ENCODE peak calls at places on chromosomes 13 and 19, in four cellular contexts. T is HFF-Myc, O is pancreas, N is heart left ventricle. S is an unnamed sample.

GRCh38 chr19:17076539-17076919 is 952 bp downstream of the MYO9B start:
- DNase-seq in T (no peak), O (no peak), N (no peak), S (no peak)

GRCh38 chr19:50659318-50660082 is 10.3 kb downstream of the C19orf81 start:
- DNase-seq in T (no peak), O (no peak), N (no peak), S (no peak)

GRCh38 chr13:67123165-67123564 is 107.0 kb downstream of the PCDH9 start:
- DNase-seq in T (no peak), O (no peak), N (no peak), S (no peak)

GRCh38 chr19:53868091-53868891 is 608 bp downstream of the MYADM start:
- DNase-seq in T (no peak), O (peak), N (peak), S (no peak)

GRCh38 chr19:6402834-6403608 is 10.1 kb upstream of the GTF2F1 start:
- DNase-seq in T (no peak), O (no peak), N (no peak), S (peak)

GRCh38 chr19:12833747-12834417 is 497 bp downstream of the RTBDN start:
- DNase-seq in T (no peak), O (peak), N (no peak), S (no peak)

GRCh38 chr13:29901714-29902631 is 51.6 kb upstream of the UBL3 start:
- DNase-seq in T (peak), O (no peak), N (no peak), S (peak)

GRCh38 chr13:27269114-27269665 is 1.4 kb upstream of the RASL11A start:
- DNase-seq in T (no peak), O (no peak), N (no peak), S (no peak)

GRCh38 chr13:30880151-30880551 is 25.9 kb upstream of the MEDAG start:
- DNase-seq in T (no peak), O (no peak), N (no peak), S (no peak)

GRCh38 chr19:4201798-4202197 is 19.3 kb downstream of the ANKRD24 start:
- DNase-seq in T (no peak), O (no peak), N (no peak), S (no peak)

GRCh38 chr19:10612515-10613119 is 12.7 kb upstream of the SLC44A2 start:
- DNase-seq in T (no peak), O (peak), N (peak), S (no peak)

GRCh38 chr19:406999-407491 is 1.9 kb downstream of the C2CD4C start:
- DNase-seq in T (no peak), O (no peak), N (no peak), S (no peak)

GRCh38 chr13:110798595-110798994 is 85.1 kb downstream of the ING1 start:
- DNase-seq in T (no peak), O (no peak), N (no peak), S (no peak)

GRCh38 chr13:68185767-68186166 is 955.6 kb upstream of the PCDH9 start:
- DNase-seq in T (no peak), O (no peak), N (no peak), S (no peak)

GRCh38 chr13:57918913-57919312 is 287.4 kb downstream of the PCDH17 start:
- DNase-seq in T (no peak), O (no peak), N (no peak), S (no peak)

GRCh38 chr19:12331211-12331941 is 2.1 kb downstream of the ZNF563 start:
- DNase-seq in T (no peak), O (no peak), N (peak), S (no peak)

GRCh38 chr13:107203146-107203847 is 635.4 kb upstream of the ARGLU1 start:
- DNase-seq in T (no peak), O (no peak), N (no peak), S (no peak)

GRCh38 chr19:7267792-7268736 is 26.1 kb downstream of the INSR start:
- DNase-seq in T (no peak), O (no peak), N (no peak), S (no peak)

GRCh38 chr19:18475004-18475453 is 37.1 kb upstream of the ISYNA1 start:
- DNase-seq in T (no peak), O (no peak), N (no peak), S (no peak)

GRCh38 chr19:45471866-45472556 is 4.2 kb downstream of the FOSB start:
- DNase-seq in T (no peak), O (no peak), N (no peak), S (no peak)

GRCh38 chr19:33194884-33195710 is 967 bp downstream of the LRP3 start:
- DNase-seq in T (no peak), O (no peak), N (no peak), S (no peak)

GRCh38 chr19:44303305-44303704 is 1.5 kb downstream of the ZNF235 start:
- DNase-seq in T (no peak), O (no peak), N (no peak), S (no peak)

GRCh38 chr19:10601999-10602329 is 14.9 kb upstream of the AP1M2 start:
- DNase-seq in T (no peak), O (no peak), N (no peak), S (no peak)

GRCh38 chr13:51803422-51804294 is at the start of gene DHRS12:
- DNase-seq in T (no peak), O (peak), N (peak), S (peak)

DNA sequence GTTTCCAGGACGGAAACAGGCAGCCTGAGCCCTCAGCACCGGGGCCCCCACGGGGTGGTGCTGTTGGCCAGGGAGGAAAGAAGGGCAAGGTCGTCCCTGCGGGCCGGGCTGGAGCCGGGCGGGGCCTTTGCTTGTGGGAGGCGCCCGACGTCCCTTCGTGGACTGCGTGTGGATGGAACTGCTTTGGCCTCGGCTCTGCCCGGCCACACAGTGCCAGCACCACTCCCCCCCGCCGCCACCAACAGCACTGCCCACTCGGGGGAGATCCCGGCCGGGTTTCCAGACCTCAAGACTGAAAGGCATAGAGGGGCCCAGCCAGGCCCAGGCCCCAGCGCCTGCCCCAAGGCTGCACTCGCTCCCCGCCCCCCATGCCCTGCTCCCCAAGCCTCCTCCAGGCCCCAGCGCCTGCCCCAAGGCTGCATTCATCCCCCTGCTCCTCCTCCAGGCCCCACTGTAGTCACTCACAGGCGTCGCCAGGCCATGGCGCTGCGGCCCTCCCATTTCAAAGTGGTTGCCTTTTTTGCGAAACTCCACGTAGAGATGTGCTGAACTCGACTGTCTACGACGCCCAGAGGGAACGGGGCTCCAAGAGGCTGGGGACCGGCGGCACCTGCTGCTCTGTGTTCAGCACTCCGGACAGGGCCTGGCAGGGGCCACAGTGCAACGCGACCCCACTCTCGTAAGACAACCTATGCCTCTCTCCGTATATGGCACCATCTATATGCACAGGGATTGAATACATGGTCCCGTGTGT is 22.5 kb downstream of the C13orf46 start:
- DNase-seq in T (no peak), O (peak), N (peak), S (no peak)
- H3K4me3 ChIP-seq in T (no peak), O (no peak), N (peak), S (no peak)

GRCh38 chr13:49653478-49653877 is 25.2 kb downstream of the ARL11 start:
- DNase-seq in T (no peak), O (no peak), N (no peak), S (no peak)
- TF ChIP-seq CTCF in T (no peak), O (no peak), N (no peak), S (no peak)

DNA sequence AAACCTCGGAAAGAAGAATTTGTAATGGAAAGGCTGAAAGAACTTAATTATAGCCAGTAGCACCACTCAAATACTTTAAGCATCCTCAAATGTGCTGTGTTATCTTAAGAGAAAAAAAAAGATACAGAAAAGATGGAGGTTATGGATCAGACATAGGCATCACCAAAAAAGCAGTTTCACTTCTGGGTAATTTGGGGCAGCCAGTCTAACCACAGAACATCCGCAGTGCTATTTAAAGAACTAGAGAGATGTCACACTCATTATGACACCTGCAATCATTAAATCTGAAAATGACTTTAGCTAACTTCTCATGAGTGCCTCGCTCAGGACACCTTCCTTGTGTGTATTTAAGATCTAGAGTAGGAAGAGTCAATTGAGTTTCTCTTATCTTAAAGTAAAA is 211.8 kb downstream of the RBM26 start:
- DNase-seq in T (no peak), O (no peak), N (no peak), S (no peak)
- H3K4me3 ChIP-seq in T (no peak), O (no peak), N (no peak), S (no peak)

GRCh38 chr13:111875922-111876321 is 191.0 kb upstream of the SOX1 start:
- DNase-seq in T (no peak), O (no peak), N (no peak), S (no peak)
- TF ChIP-seq CTCF in T (no peak), O (no peak), N (no peak), S (no peak)

GRCh38 chr13:24085662-24086061 is 74.9 kb upstream of the SPATA13 start:
- DNase-seq in T (no peak), O (no peak), N (no peak), S (no peak)

GRCh38 chr13:24083141-24083540 is 77.4 kb upstream of the SPATA13 start:
- DNase-seq in T (no peak), O (no peak), N (no peak), S (no peak)

GRCh38 chr13:24086642-24087041 is 73.9 kb upstream of the SPATA13 start:
- DNase-seq in T (no peak), O (no peak), N (no peak), S (no peak)

GRCh38 chr13:24081388-24081787 is 79.1 kb upstream of the SPATA13 start:
- DNase-seq in T (no peak), O (no peak), N (no peak), S (no peak)

DNA sequence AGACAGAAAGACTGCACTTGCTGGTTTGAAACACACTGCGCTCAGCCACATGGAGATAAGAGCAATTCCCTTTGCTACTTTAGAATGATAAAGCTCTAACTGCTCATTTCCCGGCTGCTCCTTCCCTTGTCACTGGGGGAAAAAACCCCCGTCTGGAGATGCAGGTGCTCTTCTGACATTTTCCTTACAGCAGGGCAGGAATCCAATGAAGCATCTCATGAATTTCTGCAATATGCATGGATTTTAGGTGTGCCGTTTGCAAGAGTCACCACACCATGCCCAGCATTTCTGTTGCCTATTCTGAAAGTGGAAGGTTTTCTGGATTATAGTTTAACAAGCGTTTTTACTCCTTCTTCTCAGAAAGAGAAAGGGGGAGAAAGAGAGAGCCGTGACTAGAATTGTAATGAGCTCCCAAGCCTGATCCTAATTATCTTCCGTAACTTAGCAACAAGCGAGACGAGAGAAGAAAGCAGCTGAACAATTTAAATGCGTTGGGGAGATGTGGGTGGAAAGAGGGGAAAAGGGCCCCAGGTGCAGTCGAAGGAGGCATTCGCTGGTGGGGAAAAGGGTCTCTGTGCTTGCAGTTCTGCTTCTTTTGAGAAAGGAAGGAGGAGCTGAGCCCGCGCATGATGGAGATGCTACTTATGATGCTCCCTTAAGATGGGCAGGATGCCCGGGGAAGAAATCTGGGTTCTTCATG is 76.6 kb upstream of the SPATA13 start:
- DNase-seq in T (no peak), O (no peak), N (no peak), S (no peak)
- H3K4me3 ChIP-seq in T (no peak), O (no peak), N (no peak), S (no peak)

DNA sequence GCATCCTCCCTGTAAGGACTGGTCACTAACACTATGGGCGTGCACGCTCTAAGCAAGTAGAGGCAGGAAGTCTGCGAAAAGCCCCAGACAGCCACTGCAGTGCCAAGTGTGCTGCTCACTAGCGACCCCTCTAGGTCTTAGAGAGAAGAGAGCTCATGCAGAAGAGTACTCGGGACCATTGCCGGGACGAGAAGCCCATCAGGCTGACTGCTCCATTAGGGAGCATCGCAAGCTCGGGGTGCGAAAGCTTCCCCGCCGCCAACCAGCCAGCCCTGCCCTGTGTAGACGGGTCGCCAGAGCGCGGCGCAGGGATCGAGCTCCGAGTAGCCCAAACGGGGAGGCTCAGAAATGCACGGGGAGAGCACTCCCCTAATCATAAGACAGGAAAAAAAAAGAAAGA is 16.6 kb downstream of the POU4F1 start:
- DNase-seq in T (no peak), O (no peak), N (no peak), S (no peak)
- TF ChIP-seq CTCF in T (peak), O (no peak), N (no peak), S (peak)

GRCh38 chr13:93037780-93038179 is 188.8 kb upstream of the GPC6 start:
- DNase-seq in T (no peak), O (no peak), N (no peak), S (no peak)
- H3K4me3 ChIP-seq in T (no peak), O (no peak), N (no peak), S (no peak)